ENCODE peak calls at places on chromosomes 2 and 18, in nine cellular contexts. M, W, Y, X, B, H, J, G and E are unnamed samples.

GRCh38 chr2:37786854-37787253 is 115.4 kb upstream of the CDC42EP3 start:
- ATAC-seq in M (no peak), W (no peak), Y (peak), X (no peak), B (no peak), H (peak), J (no peak), G (no peak), E (no peak)

GRCh38 chr2:11749646-11750349 is 3.4 kb downstream of the LPIN1 start:
- ATAC-seq in M (no peak), W (no peak), Y (no peak), X (no peak), B (no peak), H (no peak), J (no peak), G (no peak), E (no peak)

GRCh38 chr18:77071711-77072292 is 60.8 kb downstream of the MBP start:
- ATAC-seq in M (no peak), W (peak), Y (peak), X (peak), B (no peak), H (no peak), J (no peak), G (peak), E (peak)

GRCh38 chr2:26384183-26384582 is 17.5 kb upstream of the DRC1 start:
- ATAC-seq in M (no peak), W (no peak), Y (no peak), X (no peak), B (no peak), H (no peak), J (no peak), G (no peak), E (no peak)

GRCh38 chr18:74989134-74989533 is 219.8 kb downstream of the PTGR3 start:
- ATAC-seq in M (no peak), W (no peak), Y (no peak), X (no peak), B (no peak), H (no peak), J (no peak), G (no peak), E (no peak)

GRCh38 chr2:177147093-177147694 is 65.4 kb upstream of the HNRNPA3 start:
- ATAC-seq in M (no peak), W (peak), Y (peak), X (peak), B (no peak), H (peak), J (peak), G (no peak), E (no peak)

GRCh38 chr2:136394136-136395060 is 276.4 kb upstream of the CXCR4 start:
- ATAC-seq in M (no peak), W (no peak), Y (no peak), X (no peak), B (peak), H (no peak), J (no peak), G (no peak), E (no peak)

GRCh38 chr2:165176780-165177179 is 27.1 kb downstream of the SCN3A start:
- ATAC-seq in M (no peak), W (no peak), Y (no peak), X (no peak), B (no peak), H (no peak), J (no peak), G (no peak), E (no peak)

GRCh38 chr2:130252880-130253645 is 54.8 kb upstream of the TUBA3E start:
- ATAC-seq in M (peak), W (no peak), Y (peak), X (no peak), B (no peak), H (no peak), J (peak), G (no peak), E (no peak)